ENCODE peak calls at places on chromosome 9, in five cellular contexts. D, Z, C, S and W are unnamed samples.

GRCh38 chr9:122941560-122942234 is 877 bp downstream of the RABGAP1 start:
- DNase-seq in Z (peak; percentile 45), S (no peak), C (no peak), D (no peak), W (peak; percentile 84)

GRCh38 chr9:78325343-78325742 is 28.4 kb downstream of the PSAT1 start:
- DNase-seq in C (no peak), S (no peak), Z (no peak), D (no peak), W (peak; percentile 65)

GRCh38 chr9:4787876-4788275 is 4.9 kb upstream of the RCL1 start:
- DNase-seq in C (no peak), S (no peak), Z (no peak), D (no peak), W (no peak)

GRCh38 chr9:100052375-100052774 is 46.4 kb downstream of the ERP44 start:
- DNase-seq in S (no peak), C (no peak), D (no peak), Z (no peak), W (no peak)

GRCh38 chr9:98989036-98990000 is 45.6 kb downstream of the COL15A1 start:
- DNase-seq in C (peak; percentile 30), D (no peak), Z (peak; percentile 46), S (no peak), W (peak; percentile 100)

GRCh38 chr9:20512106-20512505 is 110.2 kb downstream of the MLLT3 start:
- DNase-seq in C (no peak), D (no peak), Z (peak; percentile 72), S (no peak), W (peak; percentile 11)

GRCh38 chr9:10612649-10613398 is at the start of gene PTPRD:
- DNase-seq in S (peak; percentile 79), C (peak; percentile 71), Z (peak; percentile 21), D (peak; percentile 71), W (peak; percentile 51)

GRCh38 chr9:7371032-7371431 is 428.5 kb downstream of the DMAC1 start:
- DNase-seq in C (no peak), S (no peak), D (no peak), Z (no peak), W (no peak)

GRCh38 chr9:112753725-112754124 is 3.2 kb downstream of the SNX30 start:
- DNase-seq in Z (peak; percentile 74), D (no peak), C (no peak), S (no peak), W (peak; percentile 87)

GRCh38 chr9:123998970-123999621 is 12.5 kb upstream of the LHX2 start:
- DNase-seq in C (peak; percentile 54), Z (no peak), D (peak; percentile 29), S (peak; percentile 69), W (no peak)

GRCh38 chr9:77455312-77455927 is 192.7 kb downstream of the GNA14 start:
- DNase-seq in S (peak; percentile 71), C (no peak), Z (peak; percentile 69), D (no peak), W (peak; percentile 43)

GRCh38 chr9:70061776-70062175 is 18.1 kb downstream of the MAMDC2 start:
- DNase-seq in D (no peak), Z (no peak), S (no peak), C (no peak), W (no peak)

GRCh38 chr9:116174347-116174746 is 20.8 kb downstream of the PAPPA start:
- DNase-seq in S (no peak), C (no peak), D (no peak), Z (no peak), W (no peak)

GRCh38 chr9:135416771-135417290 is 62.8 kb upstream of the PPP1R26 start:
- DNase-seq in D (no peak), C (no peak), Z (no peak), S (no peak), W (no peak)

GRCh38 chr9:68505681-68506409 is 34.8 kb downstream of the TMEM252 start:
- DNase-seq in C (no peak), S (no peak), D (no peak), Z (no peak), W (no peak)

GRCh38 chr9:7782390-7783120 is 17.0 kb downstream of the DMAC1 start:
- DNase-seq in S (no peak), Z (no peak), D (no peak), C (no peak), W (no peak)

GRCh38 chr9:69961834-69962233 is 81.8 kb upstream of the MAMDC2 start:
- DNase-seq in Z (peak; percentile 97), S (no peak), C (no peak), D (no peak), W (no peak)

GRCh38 chr9:116262421-116262820 is 108.8 kb downstream of the PAPPA start:
- DNase-seq in D (no peak), S (no peak), Z (no peak), C (no peak), W (no peak)

GRCh38 chr9:120353501-120353900 is 226.5 kb downstream of the CDK5RAP2 start:
- DNase-seq in S (no peak), D (no peak), C (no peak), Z (no peak), W (peak; percentile 15)

GRCh38 chr9:28301281-28301680 is 728.0 kb upstream of the C9orf72 start:
- DNase-seq in Z (no peak), S (no peak), D (no peak), C (no peak), W (peak; percentile 65)
- H2BK12ac ChIP-seq in Z (no peak overlapping the region), S (no peak overlapping the region), D (no peak overlapping the region), C (no peak overlapping the region), W (no peak overlapping the region)

GRCh38 chr9:88072831-88073365 is 65.4 kb downstream of the SPATA31C2 start:
- DNase-seq in D (no peak), Z (no peak), C (no peak), S (no peak), W (no peak)
- H2BK12ac ChIP-seq in D (no peak overlapping the region), Z (no peak overlapping the region), C (no peak overlapping the region), S (peak overlapping the region; percentile 84), W (no peak overlapping the region)

DNA sequence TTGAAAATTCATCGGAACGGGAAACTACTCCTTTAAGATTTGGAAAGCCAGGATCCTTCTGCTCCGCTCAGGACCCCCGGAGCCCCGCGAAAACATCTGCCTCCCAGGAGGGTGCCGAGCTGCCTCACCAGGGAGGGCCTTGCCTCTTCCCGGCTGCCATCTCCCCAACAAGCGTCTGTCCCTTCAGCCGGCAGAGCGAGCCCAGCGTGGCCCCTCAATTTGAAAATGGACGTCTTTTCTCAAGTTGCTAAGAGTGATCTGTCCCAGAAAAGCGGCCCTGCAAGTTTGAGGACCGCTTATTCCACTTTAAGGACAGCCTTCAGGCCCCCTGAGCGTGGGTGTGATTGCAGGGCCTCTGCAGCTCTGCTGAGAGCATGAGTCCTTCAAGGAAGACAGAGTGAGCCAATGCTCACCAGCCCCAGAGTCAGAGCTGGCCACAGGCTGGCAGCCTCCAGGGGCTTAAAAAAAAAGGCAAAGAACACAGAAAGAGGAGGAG is 101.3 kb downstream of the PHF2 start:
- DNase-seq in C (peak; percentile 17), Z (no peak), D (no peak), S (no peak), W (no peak)
- H2BK12ac ChIP-seq in C (no peak overlapping the region), Z (no peak overlapping the region), D (no peak overlapping the region), S (no peak overlapping the region), W (no peak overlapping the region)

GRCh38 chr9:29349050-29349449 is 1775.8 kb upstream of the C9orf72 start:
- DNase-seq in Z (no peak), S (no peak), C (no peak), D (no peak), W (peak; percentile 57)
- H2BK12ac ChIP-seq in Z (no peak overlapping the region), S (no peak overlapping the region), C (no peak overlapping the region), D (no peak overlapping the region), W (no peak overlapping the region)

DNA sequence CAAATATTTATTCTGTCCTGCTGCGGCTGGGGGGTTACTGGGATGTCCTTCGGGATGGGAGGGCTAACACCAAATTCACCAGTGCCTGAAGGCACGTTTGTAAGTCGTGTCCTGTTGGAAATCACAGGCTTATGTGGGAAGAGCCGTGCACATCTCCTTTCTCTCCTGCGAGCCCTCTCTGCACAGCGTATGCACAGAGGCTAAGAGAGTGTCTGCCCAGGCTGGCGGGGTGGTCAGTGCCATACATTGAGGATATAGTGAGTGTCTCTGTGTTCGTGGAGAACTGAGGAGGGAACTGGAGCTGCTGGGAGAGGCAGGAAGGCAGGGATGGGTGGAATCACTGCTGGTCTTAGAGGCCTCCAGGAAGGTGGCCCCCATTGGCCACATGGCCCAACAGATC is 110.1 kb downstream of the WNK2 start:
- DNase-seq in D (no peak), S (no peak), Z (no peak), C (no peak), W (no peak)
- H2BK12ac ChIP-seq in D (no peak overlapping the region), S (no peak overlapping the region), Z (no peak overlapping the region), C (no peak overlapping the region), W (no peak overlapping the region)

GRCh38 chr9:107178302-107178701 is 104.8 kb upstream of the RAD23B start:
- DNase-seq in D (no peak), S (no peak), Z (peak; percentile 44), C (no peak), W (no peak)
- H2BK12ac ChIP-seq in D (no peak overlapping the region), S (no peak overlapping the region), Z (no peak overlapping the region), C (no peak overlapping the region), W (no peak overlapping the region)

GRCh38 chr9:36099718-36100117 is 36.8 kb upstream of the GLIPR2 start:
- DNase-seq in C (no peak), Z (no peak), S (no peak), D (no peak), W (no peak)

GRCh38 chr9:36102742-36103495 is 33.6 kb upstream of the GLIPR2 start:
- DNase-seq in C (peak; percentile 88), D (peak; percentile 56), S (peak; percentile 85), Z (peak; percentile 98), W (peak; percentile 72)

GRCh38 chr9:36100532-36100931 is 36.0 kb upstream of the GLIPR2 start:
- DNase-seq in Z (no peak), C (no peak), S (no peak), D (peak; percentile 12), W (peak; percentile 28)

GRCh38 chr9:36101916-36102741 is 34.4 kb upstream of the GLIPR2 start:
- DNase-seq in C (no peak), Z (peak; percentile 97), D (no peak), S (no peak), W (peak; percentile 95)
- H2BK12ac ChIP-seq in C (no peak overlapping the region), Z (no peak overlapping the region), D (no peak overlapping the region), S (no peak overlapping the region), W (no peak overlapping the region)